ENCODE peak calls at places on chromosome 9, in ten cellular contexts. One of them, this sample, is unnamed.

GRCh38 chr9:133569109-133569785 is 34.7 kb downstream of the ADAMTSL2 start:
- DNase-seq in T-helper 2 cell: no peak
- DNase-seq in PC-3: no peak
- DNase-seq in DMS79: no peak
- DNase-seq in stimulated activated CD4-positive, alpha-beta T cell treated with anti-CD3 and anti-CD28 coated beads, Interleukin-2, amount 100 ng/mL, for 24 hours: no peak
- DNase-seq in H9: no peak
- DNase-seq in stomach: no peak
- DNase-seq in DMS153: no peak
- DNase-seq in A549: no peak
- DNase-seq in IMR-90: no peak
- DNase-seq in this sample: no peak

GRCh38 chr9:19201899-19202891 is 28.3 kb upstream of the DENND4C start:
- DNase-seq in IMR-90: no peak
- DNase-seq in stimulated activated CD4-positive, alpha-beta T cell treated with anti-CD3 and anti-CD28 coated beads, Interleukin-2, amount 100 ng/mL, for 24 hours: no peak
- DNase-seq in A549: peak
- DNase-seq in DMS153: peak
- DNase-seq in DMS79: peak
- DNase-seq in stomach: peak
- DNase-seq in H9: peak
- DNase-seq in PC-3: no peak
- DNase-seq in T-helper 2 cell: no peak
- DNase-seq in this sample: no peak

GRCh38 chr9:133956520-133957076 is 35.5 kb downstream of the VAV2 start:
- DNase-seq in stomach: no peak
- DNase-seq in DMS79: no peak
- DNase-seq in stimulated activated CD4-positive, alpha-beta T cell treated with anti-CD3 and anti-CD28 coated beads, Interleukin-2, amount 100 ng/mL, for 24 hours: no peak
- DNase-seq in A549: no peak
- DNase-seq in DMS153: no peak
- DNase-seq in T-helper 2 cell: no peak
- DNase-seq in H9: peak
- DNase-seq in IMR-90: peak
- DNase-seq in PC-3: no peak
- DNase-seq in this sample: no peak

GRCh38 chr9:4886698-4887097 is 94.0 kb downstream of the RCL1 start:
- DNase-seq in H9: no peak
- DNase-seq in stomach: no peak
- DNase-seq in A549: no peak
- DNase-seq in PC-3: no peak
- DNase-seq in T-helper 2 cell: no peak
- DNase-seq in stimulated activated CD4-positive, alpha-beta T cell treated with anti-CD3 and anti-CD28 coated beads, Interleukin-2, amount 100 ng/mL, for 24 hours: no peak
- DNase-seq in IMR-90: no peak
- DNase-seq in DMS79: no peak
- DNase-seq in DMS153: no peak
- DNase-seq in this sample: no peak

GRCh38 chr9:136082496-136083361 is 12.4 kb downstream of the NACC2 start:
- DNase-seq in DMS79: peak
- DNase-seq in PC-3: no peak
- DNase-seq in DMS153: no peak
- DNase-seq in stimulated activated CD4-positive, alpha-beta T cell treated with anti-CD3 and anti-CD28 coated beads, Interleukin-2, amount 100 ng/mL, for 24 hours: no peak
- DNase-seq in IMR-90: no peak
- DNase-seq in stomach: no peak
- DNase-seq in A549: no peak
- DNase-seq in T-helper 2 cell: no peak
- DNase-seq in H9: peak
- DNase-seq in this sample: no peak

GRCh38 chr9:101427957-101428655 is 7.5 kb downstream of the ALDOB start:
- DNase-seq in IMR-90: no peak
- DNase-seq in DMS79: no peak
- DNase-seq in H9: no peak
- DNase-seq in A549: no peak
- DNase-seq in stimulated activated CD4-positive, alpha-beta T cell treated with anti-CD3 and anti-CD28 coated beads, Interleukin-2, amount 100 ng/mL, for 24 hours: no peak
- DNase-seq in T-helper 2 cell: no peak
- DNase-seq in DMS153: no peak
- DNase-seq in PC-3: no peak
- DNase-seq in stomach: no peak
- DNase-seq in this sample: no peak

GRCh38 chr9:114316605-114317230 is 6.2 kb upstream of the ORM1 start:
- DNase-seq in stomach: peak
- DNase-seq in DMS153: no peak
- DNase-seq in A549: no peak
- DNase-seq in IMR-90: no peak
- DNase-seq in PC-3: no peak
- DNase-seq in DMS79: peak
- DNase-seq in T-helper 2 cell: no peak
- DNase-seq in H9: no peak
- DNase-seq in stimulated activated CD4-positive, alpha-beta T cell treated with anti-CD3 and anti-CD28 coated beads, Interleukin-2, amount 100 ng/mL, for 24 hours: no peak
- DNase-seq in this sample: no peak

GRCh38 chr9:128022886-128023285 is 42.1 kb upstream of the EEIG1 start:
- DNase-seq in A549: no peak
- DNase-seq in H9: no peak
- DNase-seq in IMR-90: no peak
- DNase-seq in DMS153: no peak
- DNase-seq in T-helper 2 cell: no peak
- DNase-seq in PC-3: peak
- DNase-seq in stomach: no peak
- DNase-seq in stimulated activated CD4-positive, alpha-beta T cell treated with anti-CD3 and anti-CD28 coated beads, Interleukin-2, amount 100 ng/mL, for 24 hours: no peak
- DNase-seq in DMS79: no peak
- DNase-seq in this sample: no peak

GRCh38 chr9:5193345-5193744 is 7.9 kb upstream of the INSL6 start:
- DNase-seq in IMR-90: no peak
- DNase-seq in DMS79: no peak
- DNase-seq in stimulated activated CD4-positive, alpha-beta T cell treated with anti-CD3 and anti-CD28 coated beads, Interleukin-2, amount 100 ng/mL, for 24 hours: no peak
- DNase-seq in A549: no peak
- DNase-seq in H9: no peak
- DNase-seq in PC-3: no peak
- DNase-seq in T-helper 2 cell: no peak
- DNase-seq in DMS153: no peak
- DNase-seq in stomach: no peak
- DNase-seq in this sample: no peak

GRCh38 chr9:35906923-35907699 is 1.1 kb downstream of the HRCT1 start:
- DNase-seq in DMS153: no peak
- DNase-seq in stimulated activated CD4-positive, alpha-beta T cell treated with anti-CD3 and anti-CD28 coated beads, Interleukin-2, amount 100 ng/mL, for 24 hours: no peak
- DNase-seq in A549: peak
- DNase-seq in H9: no peak
- DNase-seq in IMR-90: peak
- DNase-seq in PC-3: peak
- DNase-seq in T-helper 2 cell: no peak
- DNase-seq in DMS79: peak
- DNase-seq in stomach: no peak
- DNase-seq in this sample: peak

GRCh38 chr9:72588336-72588735 is 66.9 kb downstream of the TMC1 start:
- DNase-seq in T-helper 2 cell: no peak
- DNase-seq in DMS153: no peak
- DNase-seq in A549: no peak
- DNase-seq in DMS79: no peak
- DNase-seq in H9: no peak
- DNase-seq in stimulated activated CD4-positive, alpha-beta T cell treated with anti-CD3 and anti-CD28 coated beads, Interleukin-2, amount 100 ng/mL, for 24 hours: no peak
- DNase-seq in PC-3: no peak
- DNase-seq in IMR-90: peak
- DNase-seq in stomach: no peak
- DNase-seq in this sample: no peak

GRCh38 chr9:79917417-79917816 is 345.7 kb downstream of the TLE4 start:
- DNase-seq in stimulated activated CD4-positive, alpha-beta T cell treated with anti-CD3 and anti-CD28 coated beads, Interleukin-2, amount 100 ng/mL, for 24 hours: no peak
- DNase-seq in IMR-90: no peak
- DNase-seq in T-helper 2 cell: no peak
- DNase-seq in DMS153: no peak
- DNase-seq in A549: no peak
- DNase-seq in stomach: no peak
- DNase-seq in PC-3: no peak
- DNase-seq in H9: no peak
- DNase-seq in DMS79: no peak
- DNase-seq in this sample: no peak

GRCh38 chr9:31359071-31359470 is 1025.4 kb upstream of the ACO1 start:
- DNase-seq in DMS79: no peak
- DNase-seq in PC-3: no peak
- DNase-seq in A549: no peak
- DNase-seq in stomach: no peak
- DNase-seq in H9: no peak
- DNase-seq in stimulated activated CD4-positive, alpha-beta T cell treated with anti-CD3 and anti-CD28 coated beads, Interleukin-2, amount 100 ng/mL, for 24 hours: no peak
- DNase-seq in T-helper 2 cell: no peak
- DNase-seq in DMS153: no peak
- DNase-seq in IMR-90: no peak
- DNase-seq in this sample: no peak

GRCh38 chr9:114172981-114173833 is 17.9 kb downstream of the COL27A1 start:
- DNase-seq in PC-3: no peak
- DNase-seq in stimulated activated CD4-positive, alpha-beta T cell treated with anti-CD3 and anti-CD28 coated beads, Interleukin-2, amount 100 ng/mL, for 24 hours: no peak
- DNase-seq in IMR-90: peak
- DNase-seq in T-helper 2 cell: no peak
- DNase-seq in DMS79: no peak
- DNase-seq in stomach: no peak
- DNase-seq in DMS153: no peak
- DNase-seq in H9: no peak
- DNase-seq in A549: no peak
- DNase-seq in this sample: no peak

GRCh38 chr9:137244486-137245449 is 3.7 kb downstream of the TUBB4B start:
- DNase-seq in DMS79: peak
- DNase-seq in T-helper 2 cell: no peak
- DNase-seq in A549: no peak
- DNase-seq in PC-3: peak
- DNase-seq in H9: peak
- DNase-seq in stimulated activated CD4-positive, alpha-beta T cell treated with anti-CD3 and anti-CD28 coated beads, Interleukin-2, amount 100 ng/mL, for 24 hours: peak
- DNase-seq in DMS153: no peak
- DNase-seq in stomach: no peak
- DNase-seq in IMR-90: no peak
- DNase-seq in this sample: no peak

GRCh38 chr9:96581823-96582598 is 37.6 kb downstream of the CDC14B start:
- DNase-seq in A549: no peak
- DNase-seq in DMS79: no peak
- DNase-seq in DMS153: peak
- DNase-seq in T-helper 2 cell: no peak
- DNase-seq in PC-3: no peak
- DNase-seq in IMR-90: no peak
- DNase-seq in stomach: no peak
- DNase-seq in stimulated activated CD4-positive, alpha-beta T cell treated with anti-CD3 and anti-CD28 coated beads, Interleukin-2, amount 100 ng/mL, for 24 hours: no peak
- DNase-seq in H9: no peak
- DNase-seq in this sample: no peak

GRCh38 chr9:75146229-75146628 is 57.9 kb downstream of the OSTF1 start:
- DNase-seq in stomach: no peak
- DNase-seq in T-helper 2 cell: no peak
- DNase-seq in PC-3: no peak
- DNase-seq in stimulated activated CD4-positive, alpha-beta T cell treated with anti-CD3 and anti-CD28 coated beads, Interleukin-2, amount 100 ng/mL, for 24 hours: no peak
- DNase-seq in IMR-90: peak
- DNase-seq in DMS79: no peak
- DNase-seq in H9: no peak
- DNase-seq in A549: no peak
- DNase-seq in DMS153: no peak
- DNase-seq in this sample: no peak

GRCh38 chr9:130535818-130536521 is 43.4 kb upstream of the FUBP3 start:
- DNase-seq in H9: no peak
- DNase-seq in T-helper 2 cell: no peak
- DNase-seq in PC-3: peak
- DNase-seq in A549: no peak
- DNase-seq in stimulated activated CD4-positive, alpha-beta T cell treated with anti-CD3 and anti-CD28 coated beads, Interleukin-2, amount 100 ng/mL, for 24 hours: no peak
- DNase-seq in IMR-90: peak
- DNase-seq in DMS153: peak
- DNase-seq in DMS79: peak
- DNase-seq in stomach: no peak
- DNase-seq in this sample: peak

GRCh38 chr9:107976767-107977166 is 487.2 kb upstream of the KLF4 start:
- DNase-seq in stimulated activated CD4-positive, alpha-beta T cell treated with anti-CD3 and anti-CD28 coated beads, Interleukin-2, amount 100 ng/mL, for 24 hours: no peak
- DNase-seq in DMS79: no peak
- DNase-seq in A549: no peak
- DNase-seq in T-helper 2 cell: no peak
- DNase-seq in DMS153: no peak
- DNase-seq in H9: no peak
- DNase-seq in stomach: peak
- DNase-seq in PC-3: no peak
- DNase-seq in IMR-90: no peak
- DNase-seq in this sample: no peak

GRCh38 chr9:15505927-15506326 is 4.8 kb downstream of the PSIP1 start:
- DNase-seq in stimulated activated CD4-positive, alpha-beta T cell treated with anti-CD3 and anti-CD28 coated beads, Interleukin-2, amount 100 ng/mL, for 24 hours: no peak
- DNase-seq in PC-3: no peak
- DNase-seq in DMS153: no peak
- DNase-seq in stomach: no peak
- DNase-seq in A549: no peak
- DNase-seq in DMS79: no peak
- DNase-seq in T-helper 2 cell: no peak
- DNase-seq in IMR-90: no peak
- DNase-seq in H9: no peak
- DNase-seq in this sample: no peak

GRCh38 chr9:106846847-106847246 is 16.1 kb upstream of the ZNF462 start:
- DNase-seq in H9: no peak
- DNase-seq in PC-3: peak
- DNase-seq in stimulated activated CD4-positive, alpha-beta T cell treated with anti-CD3 and anti-CD28 coated beads, Interleukin-2, amount 100 ng/mL, for 24 hours: no peak
- DNase-seq in stomach: no peak
- DNase-seq in DMS79: no peak
- DNase-seq in T-helper 2 cell: no peak
- DNase-seq in IMR-90: peak
- DNase-seq in A549: no peak
- DNase-seq in DMS153: no peak
- DNase-seq in this sample: no peak

GRCh38 chr9:135479469-135480052 is at the start of gene PPP1R26:
- DNase-seq in DMS153: no peak
- DNase-seq in DMS79: no peak
- DNase-seq in T-helper 2 cell: no peak
- DNase-seq in stomach: peak
- DNase-seq in H9: no peak
- DNase-seq in PC-3: peak
- DNase-seq in stimulated activated CD4-positive, alpha-beta T cell treated with anti-CD3 and anti-CD28 coated beads, Interleukin-2, amount 100 ng/mL, for 24 hours: no peak
- DNase-seq in IMR-90: no peak
- DNase-seq in A549: peak
- DNase-seq in this sample: no peak

GRCh38 chr9:116219686-116220085 is 66.1 kb downstream of the PAPPA start:
- DNase-seq in A549: no peak
- DNase-seq in DMS79: peak
- DNase-seq in stimulated activated CD4-positive, alpha-beta T cell treated with anti-CD3 and anti-CD28 coated beads, Interleukin-2, amount 100 ng/mL, for 24 hours: no peak
- DNase-seq in PC-3: no peak
- DNase-seq in IMR-90: no peak
- DNase-seq in H9: no peak
- DNase-seq in T-helper 2 cell: no peak
- DNase-seq in stomach: no peak
- DNase-seq in DMS153: peak
- DNase-seq in this sample: no peak

GRCh38 chr9:133691191-133691590 is 47.0 kb downstream of the SARDH start:
- DNase-seq in IMR-90: no peak
- DNase-seq in stomach: no peak
- DNase-seq in T-helper 2 cell: no peak
- DNase-seq in DMS79: no peak
- DNase-seq in DMS153: no peak
- DNase-seq in H9: no peak
- DNase-seq in A549: no peak
- DNase-seq in PC-3: no peak
- DNase-seq in stimulated activated CD4-positive, alpha-beta T cell treated with anti-CD3 and anti-CD28 coated beads, Interleukin-2, amount 100 ng/mL, for 24 hours: no peak
- DNase-seq in this sample: no peak

GRCh38 chr9:138121438-138122050 is 244.0 kb downstream of the CACNA1B start:
- DNase-seq in stomach: no peak
- DNase-seq in DMS79: no peak
- DNase-seq in H9: no peak
- DNase-seq in A549: no peak
- DNase-seq in PC-3: no peak
- DNase-seq in IMR-90: no peak
- DNase-seq in stimulated activated CD4-positive, alpha-beta T cell treated with anti-CD3 and anti-CD28 coated beads, Interleukin-2, amount 100 ng/mL, for 24 hours: no peak
- DNase-seq in T-helper 2 cell: no peak
- DNase-seq in DMS153: no peak
- DNase-seq in this sample: no peak

This sample was measured in NCI-H2227 treated with DMSO at 0.1 percent for 48 hours.